ENCODE peak calls at places on chromosome 1, in four cellular contexts. O is transverse colon, H is stomach, X is SK-N-SH. F is an unnamed sample.

GRCh38 chr1:167328306-167328705 is 107.6 kb downstream of the POU2F1 start:
- DNase-seq in O (no peak), H (no peak), X (no peak), F (no peak)

GRCh38 chr1:206925116-206925736 is 3.5 kb upstream of the FCMR start:
- DNase-seq in O (peak), H (peak), X (no peak), F (peak)

GRCh38 chr1:95287078-95287477 is 53.1 kb downstream of the RWDD3 start:
- DNase-seq in O (no peak), H (no peak), X (peak), F (no peak)

GRCh38 chr1:116075981-116076380 is 35.2 kb upstream of the MAB21L3 start:
- DNase-seq in O (no peak), H (no peak), X (no peak), F (no peak)

GRCh38 chr1:156465747-156466365 is 34.7 kb downstream of the MEF2D start:
- DNase-seq in O (no peak), H (no peak), X (peak), F (no peak)

GRCh38 chr1:74856174-74856573 is 123.2 kb downstream of the TYW3 start:
- DNase-seq in O (no peak), H (no peak), X (no peak), F (no peak)

GRCh38 chr1:113452921-113453770 is 62.8 kb downstream of the MAGI3 start:
- DNase-seq in O (peak), H (peak), X (peak), F (no peak)

GRCh38 chr1:2934642-2935081 is 86.6 kb upstream of the ACTRT2 start:
- DNase-seq in O (no peak), H (no peak), X (no peak), F (no peak)

GRCh38 chr1:16387201-16388185 is 20.5 kb downstream of the SZRD1 start:
- DNase-seq in O (no peak), H (no peak), X (no peak), F (no peak)

GRCh38 chr1:186763107-186763506 is 65.6 kb upstream of the PLA2G4A start:
- DNase-seq in O (no peak), H (no peak), X (no peak), F (no peak)

GRCh38 chr1:228166170-228166936 is 749 bp downstream of the IBA57 start:
- DNase-seq in O (peak), H (peak), X (peak), F (peak)

GRCh38 chr1:10402729-10403274 is 3.9 kb downstream of the PGD start:
- DNase-seq in O (no peak), H (no peak), X (no peak), F (no peak)

GRCh38 chr1:153922076-153922837 is 515 bp downstream of the GATAD2B start:
- DNase-seq in O (no peak), H (peak), X (peak), F (no peak)

GRCh38 chr1:198156111-198156744 is 570 bp upstream of the NEK7 start:
- DNase-seq in O (peak), H (peak), X (peak), F (peak)

GRCh38 chr1:25996966-25997758 is 701 bp downstream of the PAFAH2 start:
- DNase-seq in O (peak), H (no peak), X (peak), F (peak)

GRCh38 chr1:156748670-156749428 is 2.6 kb downstream of the HDGF start:
- DNase-seq in O (peak), H (peak), X (no peak), F (peak)

GRCh38 chr1:25898223-25899015 is 7.8 kb downstream of the STMN1 start:
- DNase-seq in O (no peak), H (no peak), X (no peak), F (peak)

GRCh38 chr1:98035587-98035986 is 114.8 kb upstream of the DPYD start:
- DNase-seq in O (no peak), H (no peak), X (no peak), F (no peak)

GRCh38 chr1:55081905-55082296 is 42.6 kb downstream of the PCSK9 start:
- DNase-seq in O (no peak), H (no peak), X (no peak), F (no peak)

GRCh38 chr1:2495546-2495945 is 19.5 kb downstream of the PLCH2 start:
- DNase-seq in O (no peak), H (no peak), X (no peak), F (no peak)

DNA sequence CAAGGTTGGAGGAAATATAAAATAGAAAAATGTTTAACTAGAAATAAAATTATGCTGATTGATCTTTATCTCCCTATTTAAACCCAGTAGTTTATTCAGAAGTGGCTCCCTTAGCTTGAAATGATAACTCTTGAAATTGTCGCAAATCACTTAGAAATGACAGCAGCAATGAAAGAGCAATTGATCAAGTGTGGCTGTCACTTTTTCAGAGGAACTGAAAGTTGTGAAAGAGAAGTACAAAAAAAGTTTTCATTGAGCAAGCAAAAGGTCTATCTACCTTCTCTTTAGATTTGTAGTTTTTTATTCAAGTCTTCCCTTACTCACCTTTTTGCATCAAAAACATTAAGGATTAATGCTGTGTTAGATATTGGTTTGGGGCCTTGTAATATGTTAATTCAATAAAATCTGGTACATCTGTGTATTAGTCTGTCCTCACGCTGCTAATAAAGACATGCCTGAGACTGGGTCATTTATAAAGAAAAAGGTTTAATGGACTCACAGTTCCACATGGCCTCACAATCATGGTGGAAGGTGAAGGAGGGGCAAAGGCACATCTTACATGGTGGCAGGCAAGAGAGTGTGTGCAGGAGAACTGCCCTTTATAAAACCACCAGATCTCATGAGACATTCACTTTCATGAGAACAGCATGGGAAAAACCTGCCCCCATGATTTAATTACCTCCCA is 48.3 kb downstream of the LRRC8C start:
- DNase-seq in O (no peak), H (no peak), X (no peak), F (no peak)
- TF ChIP-seq EP300 in O (no peak), H (no peak), X (no peak), F (no peak)

GRCh38 chr1:243499711-243500110 is 243.9 kb downstream of the SDCCAG8 start:
- DNase-seq in O (no peak), H (no peak), X (no peak), F (no peak)

GRCh38 chr1:243496173-243496553 is 240.3 kb downstream of the SDCCAG8 start:
- DNase-seq in O (no peak), H (no peak), X (no peak), F (peak)

GRCh38 chr1:243499248-243499647 is 243.4 kb downstream of the SDCCAG8 start:
- DNase-seq in O (no peak), H (no peak), X (no peak), F (no peak)

GRCh38 chr1:243496806-243497205 is 241.0 kb downstream of the SDCCAG8 start:
- DNase-seq in O (no peak), H (no peak), X (no peak), F (no peak)

GRCh38 chr1:243497939-243498681 is 242.3 kb downstream of the SDCCAG8 start:
- DNase-seq in O (no peak), H (no peak), X (no peak), F (no peak)
- TF ChIP-seq POLR2AphosphoS5 in O (no peak), H (no peak), X (no peak), F (no peak)

GRCh38 chr1:154955039-154955717 is 721 bp downstream of the PBXIP1 start:
- DNase-seq in O (peak), H (peak), X (peak), F (peak)
- TF ChIP-seq EP300 in O (no peak), H (no peak), X (no peak), F (no peak)

DNA sequence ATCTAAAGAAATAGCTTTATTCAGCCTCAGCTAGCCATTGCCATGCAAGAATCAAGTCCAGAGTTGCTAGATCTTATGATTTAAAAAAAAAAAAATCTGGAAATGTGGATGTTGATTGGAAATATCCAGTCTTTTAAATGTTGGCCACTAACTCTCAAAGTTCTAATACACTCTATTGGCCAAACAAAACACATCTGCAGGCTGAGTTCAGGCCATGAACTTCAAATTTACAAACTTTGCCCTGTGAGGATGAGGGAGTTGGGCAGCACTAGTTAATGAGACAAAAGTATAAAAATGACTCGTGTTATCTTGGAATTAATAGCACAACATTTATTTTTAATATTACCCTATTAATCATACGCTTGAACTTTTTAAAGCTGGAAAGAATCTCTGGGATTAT is 432.3 kb downstream of the PLPP3 start:
- DNase-seq in O (no peak), H (no peak), X (no peak), F (no peak)
- TF ChIP-seq POLR2AphosphoS5 in O (no peak), H (no peak), X (no peak), F (no peak)

DNA sequence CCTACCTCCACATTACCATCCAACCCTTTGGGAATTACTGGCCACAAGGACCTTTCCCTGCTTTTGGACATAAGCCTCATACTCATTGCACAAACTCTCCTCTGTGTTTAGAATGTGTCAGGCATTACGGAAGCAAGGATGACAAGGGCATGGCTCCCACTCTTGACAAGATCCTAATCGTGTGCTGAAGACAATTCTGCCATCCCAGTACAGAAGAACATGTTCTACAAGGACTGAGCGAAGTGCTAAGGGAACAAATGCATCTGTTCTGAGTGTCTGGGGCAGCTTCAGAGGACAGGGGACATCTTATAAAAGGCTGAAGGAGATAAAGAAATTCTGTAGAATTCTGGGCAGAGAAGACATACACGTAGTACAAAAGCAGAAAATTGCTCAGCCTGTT is 378.5 kb upstream of the CAMK1G start:
- DNase-seq in O (no peak), H (no peak), X (no peak), F (no peak)
- TF ChIP-seq EP300 in O (no peak), H (no peak), X (no peak), F (no peak)

GRCh38 chr1:160217466-160218165 is 12.4 kb downstream of the PEA15 start:
- DNase-seq in O (peak), H (peak), X (no peak), F (peak)
- TF ChIP-seq POLR2AphosphoS5 in O (no peak), H (no peak), X (no peak), F (no peak)

GRCh38 chr1:234381699-234382555 is 8.7 kb downstream of the COA6 start:
- DNase-seq in O (no peak), H (no peak), X (no peak), F (no peak)
- TF ChIP-seq EP300 in O (no peak), H (no peak), X (no peak), F (no peak)

DNA sequence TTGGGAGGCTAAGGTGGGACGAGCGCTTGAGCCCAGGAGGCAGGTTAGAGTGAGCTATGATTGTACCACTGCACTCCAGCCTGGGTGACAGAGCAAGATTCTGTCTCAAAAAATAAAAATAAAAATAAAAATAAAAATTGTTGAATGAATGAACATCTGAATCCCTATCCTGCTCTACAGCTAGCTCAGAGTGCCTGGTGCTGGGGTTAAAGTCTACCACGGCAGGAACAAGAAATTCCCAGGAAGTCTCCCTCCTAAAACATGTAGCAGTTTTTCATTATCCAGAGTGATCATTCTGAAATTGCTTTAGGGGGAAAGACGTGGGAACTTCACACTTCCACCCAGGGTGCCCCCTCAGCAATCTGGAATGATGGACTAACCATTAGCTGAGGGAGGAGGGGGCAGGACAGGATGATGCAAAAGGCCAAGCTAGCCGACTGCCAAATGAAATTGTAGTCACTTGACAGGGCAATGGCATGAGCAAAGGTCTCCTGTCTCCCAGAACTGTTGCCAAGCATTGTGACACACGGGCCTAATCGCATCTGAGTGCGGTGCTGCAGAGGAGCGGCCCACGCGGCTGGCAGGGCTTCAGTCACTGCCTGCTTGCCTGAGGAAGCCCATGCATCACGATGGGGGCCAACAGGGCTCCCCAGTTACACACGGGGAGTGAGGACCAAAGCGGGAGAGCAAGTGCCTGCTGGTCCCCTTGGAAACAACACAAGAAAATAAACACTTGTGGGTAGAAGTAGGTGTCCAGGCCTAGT is 85.7 kb downstream of the NENF start:
- DNase-seq in O (peak), H (peak), X (peak), F (peak)
- TF ChIP-seq POLR2AphosphoS5 in O (peak), H (no peak), X (no peak), F (peak)

GRCh38 chr1:160080381-160081100 is 797 bp upstream of the KCNJ9 start:
- DNase-seq in O (no peak), H (no peak), X (no peak), F (no peak)

GRCh38 chr1:160079448-160079847 is 1.9 kb upstream of the KCNJ9 start:
- DNase-seq in O (no peak), H (no peak), X (no peak), F (no peak)

GRCh38 chr1:160082487-160082886 is 1.1 kb downstream of the KCNJ9 start:
- DNase-seq in O (no peak), H (no peak), X (no peak), F (no peak)

GRCh38 chr1:160082926-160083325 is 1.6 kb downstream of the KCNJ9 start:
- DNase-seq in O (no peak), H (no peak), X (no peak), F (no peak)

DNA sequence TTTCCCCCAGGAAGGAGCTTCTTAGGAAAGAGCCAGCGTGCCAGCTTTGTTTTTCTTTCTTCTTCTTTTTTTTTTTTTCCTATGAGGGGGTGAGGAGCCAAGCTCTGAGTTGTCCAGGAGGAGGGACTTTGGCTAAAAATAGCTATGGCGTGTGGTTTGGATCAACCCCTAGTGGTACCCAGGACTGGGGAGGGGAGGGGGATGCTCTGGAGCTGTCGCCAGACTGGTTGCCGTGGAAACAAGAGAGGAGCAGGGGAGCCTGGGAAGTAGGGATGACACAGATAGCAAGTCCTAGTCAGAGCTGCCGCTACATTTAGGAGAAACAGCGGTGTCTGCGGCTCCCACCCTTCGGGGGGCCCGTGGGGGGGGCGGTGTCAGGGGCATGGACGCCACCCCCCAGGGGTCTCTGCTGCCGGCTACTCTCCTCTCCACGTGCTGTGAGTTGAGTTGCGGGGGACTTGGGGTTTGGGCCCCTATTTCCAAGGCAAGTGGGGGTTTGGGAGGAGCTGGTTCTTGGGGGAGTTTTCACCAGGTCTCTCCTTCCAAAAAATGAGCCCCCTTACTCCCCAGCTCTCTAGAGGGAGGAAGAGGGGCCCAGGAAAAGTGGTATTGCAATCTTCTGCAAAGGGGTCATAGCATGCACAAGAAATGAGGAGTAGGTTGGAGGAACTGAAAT is at the start of gene KCNJ9:
- DNase-seq in O (no peak), H (no peak), X (peak), F (no peak)
- TF ChIP-seq EP300 in O (no peak), H (no peak), X (no peak), F (no peak)

GRCh38 chr1:12549460-12550349 is 68.3 kb downstream of the DHRS3 start:
- DNase-seq in O (peak), H (peak), X (no peak), F (peak)
- TF ChIP-seq POLR2AphosphoS5 in O (peak), H (peak), X (peak), F (no peak)

F was measured in upper lobe of left lung.